ENCODE peak calls at places on chromosomes 12 and 14, in eight cellular contexts. C is WTC11, A is GM20000, S is B cell, U is cardiac muscle cell, F is suprapubic skin, Q is mucosa of descending colon, H is pancreas. B is an unnamed sample.
A peak's percentile ranks its signal among the peaks of the same experiment; 100 is the strongest.

GRCh38 chr14:89807905-89808304 is 146.6 kb downstream of the EFCAB11 start:
- DNase-seq in C (no peak), A (no peak), S (no peak), U (no peak), F (no peak), Q (no peak), H (no peak), B (no peak)

GRCh38 chr12:117863004-117863709 is 105.6 kb downstream of the KSR2 start:
- DNase-seq in C (no peak), A (no peak), S (no peak), U (no peak), F (no peak), Q (no peak), H (no peak), B (no peak)

GRCh38 chr12:76762556-76762955 is 1.4 kb upstream of the ZDHHC17 start:
- DNase-seq in C (no peak), A (no peak), S (no peak), U (peak; percentile 10), F (no peak), Q (no peak), H (no peak), B (no peak)

GRCh38 chr14:79483472-79483871 is 727.8 kb downstream of the DIO2 start:
- DNase-seq in C (no peak), A (no peak), S (no peak), U (no peak), F (no peak), Q (no peak), H (no peak), B (no peak)

GRCh38 chr12:89789862-89790261 is 81.2 kb upstream of the ATP2B1 start:
- DNase-seq in C (no peak), A (peak; percentile 25), S (peak; percentile 53), U (no peak), F (no peak), Q (no peak), H (no peak), B (no peak)

GRCh38 chr12:86727151-86727550 is 471.0 kb upstream of the MGAT4C start:
- DNase-seq in C (no peak), A (no peak), S (no peak), U (no peak), F (no peak), Q (no peak), H (no peak), B (no peak)

GRCh38 chr14:69351385-69351784 is 46.7 kb downstream of the ERH start:
- DNase-seq in C (no peak), A (no peak), S (no peak), U (no peak), F (no peak), Q (no peak), H (no peak), B (no peak)

GRCh38 chr14:55556929-55557623 is 22.9 kb upstream of the KTN1 start:
- DNase-seq in C (no peak), A (no peak), S (no peak), U (peak; percentile 98), F (peak; percentile 78), Q (peak; percentile 64), H (peak; percentile 92), B (no peak)

GRCh38 chr12:104516821-104517220 is 60.1 kb downstream of the CHST11 start:
- DNase-seq in C (no peak), A (no peak), S (no peak), U (no peak), F (no peak), Q (no peak), H (no peak), B (no peak)

GRCh38 chr12:29350080-29350479 is 30.9 kb downstream of the ERGIC2 start:
- DNase-seq in C (no peak), A (no peak), S (no peak), U (peak; percentile 13), F (no peak), Q (no peak), H (no peak), B (no peak)

GRCh38 chr12:16335838-16336237 is 11.6 kb upstream of the MGST1 start:
- DNase-seq in C (no peak), A (no peak), S (no peak), U (no peak), F (no peak), Q (no peak), H (no peak), B (no peak)

GRCh38 chr14:96799489-96800056 is 2.4 kb downstream of the VRK1 start:
- DNase-seq in C (no peak), A (no peak), S (no peak), U (no peak), F (no peak), Q (no peak), H (no peak), B (no peak)

GRCh38 chr12:15698377-15698867 is 90.8 kb downstream of the EPS8 start:
- DNase-seq in C (no peak), A (no peak), S (no peak), U (no peak), F (no peak), Q (no peak), H (no peak), B (no peak)

GRCh38 chr14:25833341-25834121 is 764.3 kb downstream of the NOVA1 start:
- DNase-seq in C (peak; percentile 57), A (no peak), S (no peak), U (peak; percentile 73), F (no peak), Q (no peak), H (no peak), B (no peak)

GRCh38 chr12:2641761-2642160 is 153.0 kb upstream of the FKBP4 start:
- DNase-seq in C (peak; percentile 1), A (no peak), S (no peak), U (no peak), F (no peak), Q (no peak), H (no peak), B (no peak)

GRCh38 chr14:22395803-22396202 is 193.2 kb downstream of the DAD1 start:
- DNase-seq in C (no peak), A (no peak), S (no peak), U (no peak), F (no peak), Q (no peak), H (no peak), B (no peak)

GRCh38 chr12:67543371-67543770 is 105.2 kb upstream of the DYRK2 start:
- DNase-seq in C (no peak), A (no peak), S (no peak), U (no peak), F (no peak), Q (no peak), H (no peak), B (no peak)

GRCh38 chr14:95189400-95190162 is 32.3 kb upstream of the DICER1 start:
- DNase-seq in C (no peak), A (no peak), S (no peak), U (peak; percentile 62), F (no peak), Q (no peak), H (no peak), B (no peak)

GRCh38 chr12:96590970-96591369 is 101.6 kb downstream of the CFAP54 start:
- DNase-seq in C (no peak), A (no peak), S (no peak), U (no peak), F (no peak), Q (no peak), H (no peak), B (no peak)

DNA sequence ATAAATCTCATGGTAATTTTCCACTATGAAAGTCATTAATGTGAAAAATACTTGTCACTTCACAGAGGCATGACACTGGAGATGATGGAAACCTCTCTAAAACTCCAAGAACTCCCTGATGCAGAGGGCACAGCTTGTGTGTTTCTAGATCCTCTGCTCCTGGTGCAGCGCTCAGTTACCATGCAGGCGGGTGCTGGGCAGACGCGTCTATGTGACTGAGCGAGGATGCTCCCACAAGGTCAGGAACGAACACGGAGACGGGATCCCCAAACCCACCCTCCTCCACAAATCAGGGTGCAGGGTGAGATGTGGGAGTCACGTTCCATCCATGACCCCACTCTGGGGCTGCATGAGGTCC is 81.5 kb downstream of the CCDC88C start:
- DNase-seq in C (no peak), A (no peak), S (no peak), U (no peak), F (no peak), Q (no peak), H (no peak), B (no peak)
- TF ChIP-seq CTCF in C (no peak), A (no peak), S (no peak), U (no peak), F (no peak), Q (no peak), H (no peak), B (no peak)

GRCh38 chr12:98516184-98516873 is 939 bp downstream of the TMPO start:
- DNase-seq in C (peak; percentile 72), A (peak; percentile 84), S (peak; percentile 73), U (peak; percentile 82), F (peak; percentile 74), Q (peak; percentile 72), H (peak; percentile 80), B (peak; percentile 89)
- TF ChIP-seq CTCF in C (no peak), A (no peak), S (peak; percentile 80), U (peak; percentile 67), F (no peak), Q (peak; percentile 25), H (peak; percentile 46), B (peak; percentile 72)

GRCh38 chr14:93183596-93184317 is 940 bp downstream of the MOAP1 start:
- DNase-seq in C (no peak), A (no peak), S (no peak), U (no peak), F (no peak), Q (peak; percentile 35), H (no peak), B (peak; percentile 33)
- TF ChIP-seq CTCF in C (no peak), A (no peak), S (no peak), U (no peak), F (no peak), Q (no peak), H (no peak), B (no peak)

GRCh38 chr14:31080489-31080888 is 54.3 kb upstream of the STRN3 start:
- DNase-seq in C (no peak), A (no peak), S (no peak), U (no peak), F (no peak), Q (no peak), H (no peak), B (no peak)

GRCh38 chr14:31083781-31084180 is 57.6 kb upstream of the STRN3 start:
- DNase-seq in C (no peak), A (no peak), S (no peak), U (no peak), F (no peak), Q (no peak), H (no peak), B (no peak)

GRCh38 chr14:31080060-31080459 is 53.9 kb upstream of the STRN3 start:
- DNase-seq in C (no peak), A (no peak), S (no peak), U (no peak), F (no peak), Q (no peak), H (no peak), B (no peak)

GRCh38 chr14:31085027-31085426 is 58.8 kb upstream of the STRN3 start:
- DNase-seq in C (no peak), A (no peak), S (no peak), U (no peak), F (no peak), Q (no peak), H (no peak), B (no peak)

DNA sequence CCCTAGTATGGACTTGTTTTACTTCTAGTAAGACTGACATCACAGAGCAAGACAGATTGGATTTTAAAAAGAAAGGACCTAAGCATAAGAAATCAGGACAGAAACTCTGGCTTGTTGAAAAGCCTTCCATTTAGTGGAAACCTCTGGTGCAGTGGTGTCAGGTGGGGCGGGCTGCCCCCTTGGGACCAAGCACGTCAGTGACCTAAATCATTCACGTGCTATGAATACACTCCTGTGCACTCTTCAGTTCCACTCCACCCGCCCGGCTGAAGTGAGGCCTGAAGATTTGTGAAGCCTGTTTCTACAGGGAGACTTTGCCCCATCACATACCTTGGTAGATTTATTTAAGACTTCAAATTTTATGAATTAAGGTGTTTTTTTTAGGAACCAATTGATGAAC is 58.2 kb upstream of the STRN3 start:
- DNase-seq in C (no peak), A (peak; percentile 49), S (peak; percentile 49), U (peak; percentile 12), F (no peak), Q (no peak), H (no peak), B (peak; percentile 50)
- TF ChIP-seq CTCF in C (no peak), A (no peak), S (no peak), U (no peak), F (no peak), Q (no peak), H (no peak), B (peak; percentile 10)